ENCODE peak calls at places on chromosome 20, in seven cellular contexts. One of them, this sample, is unnamed.

GRCh38 chr20:33915726-33916331 is 77.9 kb upstream of the RALY start:
- DNase-seq in endothelial cell of umbilical vein: no peak
- DNase-seq in choroid plexus epithelial cell: no peak
- DNase-seq in cardiac muscle cell: no peak
- DNase-seq in body of pancreas: peak
- DNase-seq in A673: peak
- DNase-seq in neural progenitor cell: peak
- DNase-seq in this sample: peak

GRCh38 chr20:17498181-17498580 is 33.0 kb downstream of the BFSP1 start:
- DNase-seq in A673: no peak
- DNase-seq in neural progenitor cell: no peak
- DNase-seq in body of pancreas: no peak
- DNase-seq in choroid plexus epithelial cell: no peak
- DNase-seq in cardiac muscle cell: no peak
- DNase-seq in endothelial cell of umbilical vein: no peak
- DNase-seq in this sample: no peak

GRCh38 chr20:46347831-46348230 is 39.5 kb upstream of the CDH22 start:
- DNase-seq in cardiac muscle cell: no peak
- DNase-seq in A673: no peak
- DNase-seq in choroid plexus epithelial cell: no peak
- DNase-seq in endothelial cell of umbilical vein: no peak
- DNase-seq in neural progenitor cell: no peak
- DNase-seq in body of pancreas: no peak
- DNase-seq in this sample: no peak

GRCh38 chr20:25024171-25024570 is 31.6 kb upstream of the APMAP start:
- DNase-seq in choroid plexus epithelial cell: no peak
- DNase-seq in neural progenitor cell: no peak
- DNase-seq in endothelial cell of umbilical vein: no peak
- DNase-seq in A673: no peak
- DNase-seq in body of pancreas: peak
- DNase-seq in cardiac muscle cell: no peak
- DNase-seq in this sample: no peak

GRCh38 chr20:58989196-58989595 is 8.1 kb downstream of the NELFCD start:
- DNase-seq in A673: no peak
- DNase-seq in body of pancreas: no peak
- DNase-seq in cardiac muscle cell: no peak
- DNase-seq in endothelial cell of umbilical vein: no peak
- DNase-seq in choroid plexus epithelial cell: no peak
- DNase-seq in neural progenitor cell: no peak
- DNase-seq in this sample: no peak

GRCh38 chr20:13784271-13784892 is 337 bp downstream of the ESF1 start:
- DNase-seq in cardiac muscle cell: no peak
- DNase-seq in A673: no peak
- DNase-seq in neural progenitor cell: no peak
- DNase-seq in choroid plexus epithelial cell: no peak
- DNase-seq in endothelial cell of umbilical vein: no peak
- DNase-seq in body of pancreas: peak
- DNase-seq in this sample: no peak

GRCh38 chr20:31764641-31765305 is 25.7 kb downstream of the TPX2 start:
- DNase-seq in cardiac muscle cell: no peak
- DNase-seq in neural progenitor cell: no peak
- DNase-seq in A673: no peak
- DNase-seq in body of pancreas: no peak
- DNase-seq in choroid plexus epithelial cell: peak
- DNase-seq in endothelial cell of umbilical vein: no peak
- DNase-seq in this sample: peak

GRCh38 chr20:11186301-11187008 is 512.7 kb upstream of the JAG1 start:
- DNase-seq in endothelial cell of umbilical vein: peak
- DNase-seq in choroid plexus epithelial cell: no peak
- DNase-seq in A673: no peak
- DNase-seq in neural progenitor cell: no peak
- DNase-seq in body of pancreas: no peak
- DNase-seq in cardiac muscle cell: no peak
- DNase-seq in this sample: no peak

GRCh38 chr20:8693709-8694108 is 375.2 kb upstream of the PLCB4 start:
- DNase-seq in neural progenitor cell: no peak
- DNase-seq in A673: no peak
- DNase-seq in choroid plexus epithelial cell: peak
- DNase-seq in body of pancreas: no peak
- DNase-seq in cardiac muscle cell: no peak
- DNase-seq in endothelial cell of umbilical vein: no peak
- DNase-seq in this sample: peak

GRCh38 chr20:50281831-50282591 is 91.4 kb downstream of the CEBPB start:
- DNase-seq in neural progenitor cell: peak
- DNase-seq in endothelial cell of umbilical vein: no peak
- DNase-seq in A673: no peak
- DNase-seq in body of pancreas: no peak
- DNase-seq in cardiac muscle cell: no peak
- DNase-seq in choroid plexus epithelial cell: no peak
- DNase-seq in this sample: no peak

GRCh38 chr20:19975436-19975799 is 41.7 kb upstream of the NAA20 start:
- DNase-seq in endothelial cell of umbilical vein: no peak
- DNase-seq in choroid plexus epithelial cell: peak
- DNase-seq in body of pancreas: peak
- DNase-seq in neural progenitor cell: no peak
- DNase-seq in A673: no peak
- DNase-seq in cardiac muscle cell: no peak
- DNase-seq in this sample: peak

GRCh38 chr20:17796096-17796563 is 96.4 kb downstream of the BANF2 start:
- DNase-seq in choroid plexus epithelial cell: peak
- DNase-seq in cardiac muscle cell: no peak
- DNase-seq in A673: no peak
- DNase-seq in endothelial cell of umbilical vein: peak
- DNase-seq in body of pancreas: peak
- DNase-seq in neural progenitor cell: no peak
- DNase-seq in this sample: peak

DNA sequence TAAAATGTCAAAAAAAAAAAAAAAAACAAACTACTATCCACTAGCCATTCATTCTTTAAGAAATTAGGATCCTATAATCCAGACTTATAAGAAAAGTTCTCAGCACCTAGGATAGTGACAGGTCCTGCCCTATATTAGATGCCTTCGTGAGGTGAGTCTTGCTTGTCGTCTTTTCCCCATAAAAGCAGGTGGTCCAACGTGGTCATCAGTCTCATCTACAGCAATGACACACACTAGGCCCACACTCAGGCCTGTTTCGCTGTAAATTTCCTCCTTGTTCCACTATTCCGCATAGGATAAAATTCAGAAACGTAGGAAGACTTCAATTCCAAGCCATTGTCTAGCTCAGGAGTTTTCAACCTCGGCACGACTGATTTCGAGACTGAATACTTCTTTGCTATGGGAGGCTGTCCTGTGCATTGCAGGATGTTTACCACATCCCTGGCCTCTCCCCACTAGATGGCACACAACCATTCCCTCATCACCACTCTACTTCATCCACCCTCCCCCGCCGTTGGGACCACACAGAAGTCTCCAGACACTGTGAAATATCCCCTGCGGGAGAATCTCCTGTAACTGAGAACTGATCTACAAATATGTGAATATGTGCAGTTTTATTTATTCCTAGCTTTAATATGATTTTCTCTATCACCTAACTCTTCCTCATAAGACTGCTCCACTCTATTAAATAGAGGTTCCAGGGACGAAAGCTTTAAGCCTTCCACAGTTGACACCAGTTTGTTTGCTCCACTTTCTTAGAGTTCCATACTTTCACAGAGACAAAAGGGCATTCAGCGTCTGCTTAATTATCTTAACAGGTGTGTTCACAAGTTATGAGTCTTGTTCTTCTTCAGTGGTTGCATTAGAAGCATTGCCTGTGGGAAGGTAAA is 346.3 kb downstream of the BMP2 start:
- DNase-seq in endothelial cell of umbilical vein: peak
- DNase-seq in choroid plexus epithelial cell: peak
- DNase-seq in neural progenitor cell: peak
- DNase-seq in A673: peak
- DNase-seq in body of pancreas: no peak
- DNase-seq in cardiac muscle cell: peak
- DNase-seq in this sample: peak
- TF ChIP-seq CTCF in endothelial cell of umbilical vein: peak
- TF ChIP-seq CTCF in choroid plexus epithelial cell: peak
- TF ChIP-seq CTCF in neural progenitor cell: peak
- TF ChIP-seq CTCF in A673: peak
- TF ChIP-seq CTCF in body of pancreas: peak
- TF ChIP-seq CTCF in cardiac muscle cell: peak
- TF ChIP-seq CTCF in this sample: peak

GRCh38 chr20:34985439-34986310 is 30.0 kb downstream of the MYH7B start:
- DNase-seq in neural progenitor cell: no peak
- DNase-seq in endothelial cell of umbilical vein: no peak
- DNase-seq in choroid plexus epithelial cell: no peak
- DNase-seq in body of pancreas: no peak
- DNase-seq in A673: no peak
- DNase-seq in cardiac muscle cell: no peak
- DNase-seq in this sample: no peak

GRCh38 chr20:34984756-34985261 is 29.1 kb downstream of the MYH7B start:
- DNase-seq in choroid plexus epithelial cell: no peak
- DNase-seq in endothelial cell of umbilical vein: no peak
- DNase-seq in cardiac muscle cell: no peak
- DNase-seq in neural progenitor cell: no peak
- DNase-seq in A673: no peak
- DNase-seq in body of pancreas: no peak
- DNase-seq in this sample: no peak

GRCh38 chr20:34982270-34983088 is 26.8 kb downstream of the MYH7B start:
- DNase-seq in body of pancreas: no peak
- DNase-seq in A673: no peak
- DNase-seq in neural progenitor cell: no peak
- DNase-seq in choroid plexus epithelial cell: no peak
- DNase-seq in endothelial cell of umbilical vein: no peak
- DNase-seq in cardiac muscle cell: no peak
- DNase-seq in this sample: no peak

GRCh38 chr20:34983995-34984735 is 28.5 kb downstream of the MYH7B start:
- DNase-seq in A673: no peak
- DNase-seq in cardiac muscle cell: no peak
- DNase-seq in choroid plexus epithelial cell: no peak
- DNase-seq in body of pancreas: no peak
- DNase-seq in endothelial cell of umbilical vein: no peak
- DNase-seq in neural progenitor cell: peak
- DNase-seq in this sample: no peak

GRCh38 chr20:34983089-34983820 is 27.6 kb downstream of the MYH7B start:
- DNase-seq in A673: no peak
- DNase-seq in cardiac muscle cell: no peak
- DNase-seq in body of pancreas: no peak
- DNase-seq in neural progenitor cell: no peak
- DNase-seq in choroid plexus epithelial cell: no peak
- DNase-seq in endothelial cell of umbilical vein: no peak
- DNase-seq in this sample: no peak
- H3K4me3 ChIP-seq in A673: no peak
- H3K4me3 ChIP-seq in cardiac muscle cell: no peak
- H3K4me3 ChIP-seq in body of pancreas: no peak
- H3K4me3 ChIP-seq in neural progenitor cell: no peak
- H3K4me3 ChIP-seq in choroid plexus epithelial cell: no peak
- H3K4me3 ChIP-seq in endothelial cell of umbilical vein: no peak
- H3K4me3 ChIP-seq in this sample: no peak

GRCh38 chr20:51591871-51592270 is 49.4 kb upstream of the NFATC2 start:
- DNase-seq in endothelial cell of umbilical vein: no peak
- DNase-seq in choroid plexus epithelial cell: no peak
- DNase-seq in A673: no peak
- DNase-seq in cardiac muscle cell: no peak
- DNase-seq in neural progenitor cell: no peak
- DNase-seq in body of pancreas: no peak
- DNase-seq in this sample: no peak

GRCh38 chr20:51586005-51586440 is 43.5 kb upstream of the NFATC2 start:
- DNase-seq in neural progenitor cell: no peak
- DNase-seq in body of pancreas: no peak
- DNase-seq in choroid plexus epithelial cell: peak
- DNase-seq in cardiac muscle cell: no peak
- DNase-seq in A673: no peak
- DNase-seq in endothelial cell of umbilical vein: no peak
- DNase-seq in this sample: peak

GRCh38 chr20:51592564-51592963 is 50.0 kb upstream of the NFATC2 start:
- DNase-seq in neural progenitor cell: no peak
- DNase-seq in body of pancreas: no peak
- DNase-seq in A673: no peak
- DNase-seq in choroid plexus epithelial cell: no peak
- DNase-seq in cardiac muscle cell: no peak
- DNase-seq in endothelial cell of umbilical vein: no peak
- DNase-seq in this sample: no peak

GRCh38 chr20:51587145-51587544 is 44.6 kb upstream of the NFATC2 start:
- DNase-seq in neural progenitor cell: no peak
- DNase-seq in choroid plexus epithelial cell: no peak
- DNase-seq in cardiac muscle cell: no peak
- DNase-seq in endothelial cell of umbilical vein: no peak
- DNase-seq in body of pancreas: no peak
- DNase-seq in A673: no peak
- DNase-seq in this sample: no peak

DNA sequence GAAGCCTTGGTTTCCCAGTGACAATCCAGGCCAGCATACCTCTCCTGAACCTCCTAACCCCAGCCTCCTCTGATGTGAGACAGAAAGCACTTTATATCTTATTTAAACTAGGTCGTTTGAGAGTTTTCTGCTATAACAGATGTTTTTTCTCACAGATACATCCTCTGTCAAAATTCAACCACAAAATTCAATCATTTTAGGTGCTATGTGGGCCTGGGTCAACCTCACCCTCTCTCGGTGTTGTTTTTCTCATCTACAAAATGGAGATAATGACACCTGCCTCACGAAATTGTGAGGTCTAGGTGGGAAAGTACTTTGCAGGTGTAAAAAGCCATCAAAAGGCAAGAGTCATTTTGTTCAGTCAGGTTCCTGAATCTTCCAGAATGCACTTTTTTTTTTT is 46.2 kb upstream of the NFATC2 start:
- DNase-seq in body of pancreas: no peak
- DNase-seq in neural progenitor cell: no peak
- DNase-seq in A673: no peak
- DNase-seq in endothelial cell of umbilical vein: no peak
- DNase-seq in cardiac muscle cell: no peak
- DNase-seq in choroid plexus epithelial cell: no peak
- DNase-seq in this sample: no peak
- TF ChIP-seq CTCF in body of pancreas: no peak
- TF ChIP-seq CTCF in neural progenitor cell: no peak
- TF ChIP-seq CTCF in A673: no peak
- TF ChIP-seq CTCF in endothelial cell of umbilical vein: no peak
- TF ChIP-seq CTCF in cardiac muscle cell: no peak
- TF ChIP-seq CTCF in choroid plexus epithelial cell: no peak
- TF ChIP-seq CTCF in this sample: no peak

GRCh38 chr20:2692036-2692885 is at the start of gene EBF4:
- DNase-seq in body of pancreas: peak
- DNase-seq in cardiac muscle cell: peak
- DNase-seq in neural progenitor cell: peak
- DNase-seq in endothelial cell of umbilical vein: peak
- DNase-seq in A673: no peak
- DNase-seq in choroid plexus epithelial cell: peak
- DNase-seq in this sample: peak

GRCh38 chr20:2694519-2694918 is 1.9 kb downstream of the EBF4 start:
- DNase-seq in body of pancreas: no peak
- DNase-seq in endothelial cell of umbilical vein: no peak
- DNase-seq in cardiac muscle cell: no peak
- DNase-seq in neural progenitor cell: peak
- DNase-seq in choroid plexus epithelial cell: no peak
- DNase-seq in A673: no peak
- DNase-seq in this sample: no peak

GRCh38 chr20:2693996-2694471 is 1.5 kb downstream of the EBF4 start:
- DNase-seq in cardiac muscle cell: no peak
- DNase-seq in neural progenitor cell: peak
- DNase-seq in choroid plexus epithelial cell: no peak
- DNase-seq in endothelial cell of umbilical vein: peak
- DNase-seq in body of pancreas: no peak
- DNase-seq in A673: no peak
- DNase-seq in this sample: no peak

GRCh38 chr20:2692886-2693285 is 306 bp downstream of the EBF4 start:
- DNase-seq in A673: no peak
- DNase-seq in endothelial cell of umbilical vein: no peak
- DNase-seq in cardiac muscle cell: peak
- DNase-seq in neural progenitor cell: peak
- DNase-seq in body of pancreas: no peak
- DNase-seq in choroid plexus epithelial cell: no peak
- DNase-seq in this sample: no peak

GRCh38 chr20:2693286-2693995 is 861 bp downstream of the EBF4 start:
- DNase-seq in A673: peak
- DNase-seq in cardiac muscle cell: peak
- DNase-seq in neural progenitor cell: peak
- DNase-seq in endothelial cell of umbilical vein: peak
- DNase-seq in body of pancreas: peak
- DNase-seq in choroid plexus epithelial cell: no peak
- DNase-seq in this sample: peak
- H3K4me3 ChIP-seq in A673: peak
- H3K4me3 ChIP-seq in cardiac muscle cell: peak
- H3K4me3 ChIP-seq in neural progenitor cell: peak
- H3K4me3 ChIP-seq in endothelial cell of umbilical vein: no peak
- H3K4me3 ChIP-seq in body of pancreas: peak
- H3K4me3 ChIP-seq in choroid plexus epithelial cell: no peak
- H3K4me3 ChIP-seq in this sample: peak

This sample was measured in fibroblast of pulmonary artery.